ENCODE peak calls at places on chromosomes 6 and 20, in seven cellular contexts. N, M, V, L, X, D and S are unnamed samples.

GRCh38 chr6:41214559-41215238 is 13.4 kb upstream of the TREML4 start:
- DNase-seq in N (no peak), X (no peak), V (no peak), M (no peak), D (no peak), L (no peak), S (no peak)

GRCh38 chr20:5221078-5221430 is 94.2 kb downstream of the CDS2 start:
- DNase-seq in L (no peak), X (no peak), V (no peak), N (no peak), D (no peak), M (no peak), S (no peak)

GRCh38 chr20:31496761-31497295 is 17.4 kb upstream of the HM13 start:
- DNase-seq in N (peak), V (no peak), X (no peak), D (peak), M (peak), L (peak), S (no peak)

GRCh38 chr6:161948462-161948861 is 674.6 kb upstream of the AGPAT4 start:
- DNase-seq in M (no peak), X (no peak), V (no peak), N (no peak), D (no peak), L (no peak), S (no peak)

GRCh38 chr6:35489995-35490791 is 6.7 kb downstream of the TEAD3 start:
- DNase-seq in N (peak), V (peak), M (peak), D (peak), L (peak), X (no peak), S (no peak)

GRCh38 chr6:160995271-160995670 is 3.7 kb downstream of the MAP3K4 start:
- DNase-seq in M (peak), L (no peak), X (no peak), N (no peak), V (no peak), D (no peak), S (no peak)

GRCh38 chr6:35691027-35691824 is 2.5 kb upstream of the FKBP5 start:
- DNase-seq in L (peak), M (no peak), X (no peak), V (peak), N (peak), D (peak), S (no peak)

GRCh38 chr6:109441069-109441816 is 719 bp downstream of the SMPD2 start:
- DNase-seq in X (no peak), N (peak), M (peak), L (no peak), D (peak), V (peak), S (no peak)

GRCh38 chr6:161168281-161168891 is 105.5 kb downstream of the AGPAT4 start:
- DNase-seq in M (no peak), N (no peak), L (peak), V (peak), X (peak), D (peak), S (peak)

GRCh38 chr6:114080891-114081510 is 110.1 kb upstream of the HDAC2 start:
- DNase-seq in D (peak), N (no peak), L (no peak), V (no peak), M (no peak), X (no peak), S (no peak)

GRCh38 chr6:143157146-143157545 is 96.5 kb downstream of the AIG1 start:
- DNase-seq in D (no peak), L (no peak), V (no peak), X (no peak), M (no peak), N (no peak), S (no peak)

GRCh38 chr6:150596439-150596838 is 3.2 kb upstream of the PLEKHG1 start:
- DNase-seq in M (no peak), N (no peak), L (no peak), V (no peak), D (no peak), X (no peak), S (no peak)

GRCh38 chr6:33877982-33878381 is 74.2 kb upstream of the MLN start:
- DNase-seq in N (peak), D (no peak), L (no peak), V (no peak), X (no peak), M (no peak), S (no peak)

GRCh38 chr6:100103936-100104335 is 109.9 kb upstream of the MCHR2 start:
- DNase-seq in M (no peak), V (peak), N (no peak), L (no peak), D (no peak), X (no peak), S (no peak)

GRCh38 chr20:15889073-15889923 is 684.0 kb downstream of the KIF16B start:
- DNase-seq in V (no peak), L (no peak), M (no peak), X (no peak), N (no peak), D (no peak), S (no peak)

GRCh38 chr6:11653028-11653583 is 115.6 kb downstream of the TMEM170B start:
- DNase-seq in V (peak), M (no peak), X (peak), N (no peak), D (peak), L (no peak), S (peak)

GRCh38 chr6:73854998-73855718 is 159.2 kb downstream of the CD109 start:
- DNase-seq in M (no peak), D (peak), L (no peak), X (no peak), V (peak), N (no peak), S (peak)

GRCh38 chr6:161067749-161068148 is 76.2 kb downstream of the MAP3K4 start:
- DNase-seq in L (no peak), V (no peak), D (no peak), N (no peak), M (no peak), X (no peak), S (no peak)

GRCh38 chr6:38371312-38371672 is 268.4 kb downstream of the BTBD9 start:
- DNase-seq in L (no peak), X (no peak), V (no peak), M (peak), N (no peak), D (no peak), S (no peak)

GRCh38 chr6:13989424-13990144 is 64.8 kb downstream of the RNF182 start:
- DNase-seq in V (peak), M (no peak), D (no peak), N (no peak), X (no peak), L (no peak), S (no peak)

GRCh38 chr6:12363651-12364381 is 73.7 kb downstream of the EDN1 start:
- DNase-seq in V (no peak), M (no peak), X (no peak), N (no peak), L (no peak), D (no peak), S (no peak)

GRCh38 chr20:63475209-63475608 is 2.8 kb upstream of the KCNQ2 start:
- DNase-seq in L (no peak), N (no peak), X (no peak), D (peak), M (no peak), V (peak), S (no peak)

GRCh38 chr6:44309631-44310030 is 3.5 kb downstream of the AARS2 start:
- DNase-seq in X (no peak), V (no peak), D (no peak), N (no peak), M (no peak), L (no peak), S (no peak)

GRCh38 chr6:52496609-52497008 is 76.5 kb downstream of the EFHC1 start:
- DNase-seq in D (no peak), V (no peak), N (no peak), L (no peak), M (no peak), X (no peak), S (no peak)

GRCh38 chr20:10443936-10444335 is 8.8 kb downstream of the SLX4IP start:
- DNase-seq in D (no peak), V (no peak), N (no peak), X (no peak), L (no peak), M (no peak), S (no peak)

GRCh38 chr6:98107801-98108200 is 726.6 kb upstream of the POU3F2 start:
- DNase-seq in M (no peak), V (no peak), D (no peak), L (no peak), N (no peak), X (no peak), S (no peak)

GRCh38 chr20:39356913-39357312 is 394.8 kb downstream of the DHX35 start:
- DNase-seq in D (no peak), M (no peak), L (no peak), N (no peak), X (no peak), V (no peak), S (no peak)

GRCh38 chr6:138652824-138653223 is 120.7 kb upstream of the CCDC28A start:
- DNase-seq in L (no peak), X (no peak), V (no peak), M (no peak), D (no peak), N (no peak), S (no peak)

GRCh38 chr20:63652192-63652980 is 838 bp downstream of the STMN3 start:
- DNase-seq in V (no peak), D (peak), M (peak), X (no peak), L (no peak), N (peak), S (no peak)

GRCh38 chr6:148491638-148492210 is 149.1 kb downstream of the SASH1 start:
- DNase-seq in N (no peak), L (no peak), X (no peak), M (no peak), D (no peak), V (peak), S (no peak)

GRCh38 chr20:38581013-38581412 is at the start of gene ADIG:
- DNase-seq in N (peak), X (no peak), M (no peak), L (no peak), V (no peak), D (no peak), S (no peak)